ENCODE peak calls at places on chromosomes 2 and 18, in five cellular contexts. L, D, V, N and G are unnamed samples.

GRCh38 chr2:71546777-71547281 is 93.5 kb downstream of the DYSF start:
- DNase-seq in L (no peak), D (no peak), V (no peak), N (no peak), G (no peak)

GRCh38 chr2:12096425-12096824 is 350.0 kb downstream of the LPIN1 start:
- DNase-seq in L (no peak), D (no peak), V (no peak), N (no peak), G (no peak)

GRCh38 chr2:222159221-222159620 is 139.6 kb downstream of the PAX3 start:
- DNase-seq in L (no peak), D (no peak), V (no peak), N (no peak), G (no peak)

GRCh38 chr18:13279181-13280065 is 60.9 kb downstream of the LDLRAD4 start:
- DNase-seq in L (no peak), D (no peak), V (no peak), N (no peak), G (no peak)

GRCh38 chr2:121805767-121806145 is 50.3 kb downstream of the TSN start:
- DNase-seq in L (no peak), D (no peak), V (no peak), N (no peak), G (no peak)

GRCh38 chr2:222993920-222994650 is 57.9 kb upstream of the KCNE4 start:
- DNase-seq in L (no peak), D (peak; percentile 83), V (no peak), N (peak; percentile 47), G (peak; percentile 95)

GRCh38 chr2:58925676-58926081 is 684.6 kb upstream of the FANCL start:
- DNase-seq in L (no peak), D (no peak), V (no peak), N (no peak), G (no peak)

GRCh38 chr2:208358758-208359631 is 47.6 kb upstream of the PTH2R start:
- DNase-seq in L (no peak), D (no peak), V (peak; percentile 47), N (no peak), G (no peak)

GRCh38 chr18:48133675-48134251 is 203.3 kb upstream of the SMAD2 start:
- DNase-seq in L (no peak), D (no peak), V (peak; percentile 37), N (peak; percentile 53), G (peak; percentile 31)

GRCh38 chr2:33723322-33723721 is 124.2 kb upstream of the FAM98A start:
- DNase-seq in L (no peak), D (no peak), V (no peak), N (no peak), G (no peak)

GRCh38 chr2:42624047-42624446 is 55.6 kb downstream of the MTA3 start:
- DNase-seq in L (no peak), D (no peak), V (no peak), N (no peak), G (no peak)

GRCh38 chr2:238897911-238898311 is 50.0 kb downstream of the TWIST2 start:
- DNase-seq in L (no peak), D (no peak), V (no peak), N (no peak), G (no peak)

GRCh38 chr2:235439959-235440662 is 53.7 kb upstream of the AGAP1 start:
- DNase-seq in L (no peak), D (no peak), V (no peak), N (no peak), G (no peak)

GRCh38 chr2:169012812-169013627 is 18.1 kb downstream of the ABCB11 start:
- DNase-seq in L (no peak), D (no peak), V (no peak), N (no peak), G (no peak)

GRCh38 chr2:174780191-174780590 is 15.9 kb upstream of the CHRNA1 start:
- DNase-seq in L (no peak), D (no peak), V (no peak), N (no peak), G (no peak)

GRCh38 chr2:174776686-174777085 is 12.4 kb upstream of the CHRNA1 start:
- DNase-seq in L (no peak), D (no peak), V (no peak), N (no peak), G (no peak)

GRCh38 chr2:174779361-174779928 is 15.2 kb upstream of the CHRNA1 start:
- DNase-seq in L (no peak), D (no peak), V (no peak), N (no peak), G (no peak)

GRCh38 chr2:174777334-174777733 is 13.1 kb upstream of the CHRNA1 start:
- DNase-seq in L (no peak), D (no peak), V (no peak), N (no peak), G (no peak)

GRCh38 chr2:174778479-174778962 is 14.2 kb upstream of the CHRNA1 start:
- DNase-seq in L (no peak), D (peak; percentile 42), V (no peak), N (peak; percentile 68), G (peak; percentile 22)
- TF ChIP-seq POLR2A in L (no peak), D (no peak), V (no peak), N (no peak), G (no peak)

DNA sequence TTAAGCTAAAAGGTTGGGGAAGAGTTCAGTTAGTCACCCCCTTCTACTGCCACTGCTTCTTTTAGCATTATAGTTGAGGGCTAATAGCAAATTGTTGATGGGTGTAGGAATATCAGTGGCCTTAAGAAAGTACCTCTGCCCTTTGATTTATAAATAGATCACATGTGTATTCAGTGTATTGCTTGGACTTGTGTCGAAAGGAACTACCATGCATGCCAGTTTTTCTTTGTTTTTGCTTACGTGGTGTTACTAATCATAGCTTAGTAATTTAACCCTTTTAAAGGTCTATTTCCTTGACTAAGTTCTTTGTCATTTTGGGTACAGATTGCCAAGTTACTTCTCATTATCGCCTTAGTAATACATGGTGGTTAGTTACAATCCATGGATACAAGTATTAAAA is 85.6 kb downstream of the MIB1 start:
- DNase-seq in L (no peak), D (no peak), V (no peak), N (no peak), G (no peak)
- H3K4me3 ChIP-seq in L (no peak overlapping the region), D (peak overlapping the region; percentile 57), V (no peak overlapping the region), N (no peak overlapping the region), G (no peak overlapping the region)

GRCh38 chr2:3618367-3618766 is 23.5 kb downstream of the COLEC11 start:
- DNase-seq in L (no peak), D (no peak), V (no peak), N (no peak), G (no peak)
- H3K9me3 ChIP-seq in L (peaks cover 14% of the 10 kb centered on the region), D (peaks cover 4% of the 10 kb centered on the region), V (no peaks in the 10 kb centered on the region), N (no peaks in the 10 kb centered on the region), G (no peaks in the 10 kb centered on the region)

DNA sequence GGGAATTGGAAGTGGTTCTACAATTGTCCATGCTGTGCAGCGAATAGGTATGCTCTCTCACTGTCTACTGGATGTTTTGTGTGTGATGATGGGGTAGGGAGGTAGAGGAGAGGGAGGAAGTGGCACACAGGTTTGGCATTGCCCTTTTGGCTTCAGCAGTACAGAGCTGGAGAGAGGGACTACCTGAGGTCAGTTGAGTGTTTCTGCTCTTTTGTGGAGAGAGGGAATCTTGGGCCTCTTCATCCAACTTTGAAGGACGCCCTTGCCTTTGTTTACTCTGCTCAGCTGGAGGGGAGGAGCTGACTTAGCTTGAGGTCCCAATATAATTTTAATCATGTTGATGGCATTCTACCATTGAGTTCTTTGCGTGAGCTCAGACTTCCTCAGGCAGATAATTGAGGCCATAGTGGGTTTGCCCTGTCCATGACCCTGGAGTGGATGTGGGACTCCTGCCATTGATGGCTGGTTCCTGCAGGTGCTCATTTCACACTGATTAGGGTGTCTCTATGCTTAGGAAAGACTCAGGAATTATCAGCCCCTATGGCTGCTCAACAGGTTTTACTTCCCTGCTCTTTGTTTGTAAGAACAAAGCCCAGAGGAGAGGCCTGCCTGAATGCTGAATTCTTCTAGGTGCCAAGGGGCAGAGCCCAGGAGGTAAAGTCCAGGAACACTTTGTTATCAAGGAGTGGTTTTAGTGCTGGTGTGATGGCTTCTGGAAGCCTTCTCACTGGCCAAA is 7.2 kb downstream of the RPIA start:
- DNase-seq in L (no peak), D (no peak), V (no peak), N (peak; percentile 70), G (no peak)
- TF ChIP-seq POLR2A in L (no peak), D (no peak), V (no peak), N (no peak), G (no peak)

GRCh38 chr2:65054749-65055426 is 1.3 kb upstream of the CEP68 start:
- DNase-seq in L (no peak), D (no peak), V (no peak), N (no peak), G (no peak)
- H3K4me3 ChIP-seq in L (peak overlapping the region; percentile 67), D (no peak overlapping the region), V (no peak overlapping the region), N (peak overlapping the region; percentile 90), G (no peak overlapping the region)

DNA sequence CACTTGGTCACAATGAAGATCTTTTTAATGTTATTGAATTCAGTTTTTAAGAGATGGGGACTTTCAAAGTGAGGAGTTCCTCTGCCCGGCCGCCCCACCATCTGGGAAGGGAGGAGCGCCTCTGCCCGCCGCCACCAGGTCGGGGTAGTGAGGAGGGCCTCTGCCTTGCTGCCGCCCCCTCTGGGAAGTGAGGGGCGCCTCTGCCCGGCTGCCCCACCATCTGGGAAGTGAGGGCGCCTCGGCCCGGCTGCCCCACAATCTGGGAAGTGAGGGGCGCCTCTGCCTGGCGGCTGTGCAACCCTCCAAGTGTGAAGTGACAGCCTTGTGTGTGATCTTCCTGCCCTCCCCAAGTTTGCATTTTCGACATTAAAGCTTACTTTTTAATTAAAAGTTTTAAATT is 899.3 kb downstream of the TRIB2 start:
- DNase-seq in L (no peak), D (no peak), V (no peak), N (no peak), G (no peak)
- H3K9me3 ChIP-seq in L (peaks cover 12% of the 10 kb centered on the region), D (no peaks in the 10 kb centered on the region), V (no peaks in the 10 kb centered on the region), N (peaks cover 4% of the 10 kb centered on the region), G (no peaks in the 10 kb centered on the region)